ENCODE peak calls at places on chromosome 18, in eight cellular contexts. Y, C, V, J, H, D, E and K are unnamed samples.

GRCh38 chr18:78949216-78949615 is 30.4 kb upstream of the SALL3 start:
- DNase-seq in Y (no peak), C (no peak), V (no peak), J (no peak), H (no peak), D (no peak), E (no peak), K (no peak)

GRCh38 chr18:32355896-32356295 is 114.8 kb downstream of the GAREM1 start:
- DNase-seq in Y (no peak), C (no peak), V (no peak), J (no peak), H (no peak), D (no peak), E (peak), K (no peak)

GRCh38 chr18:52288403-52289004 is 51.5 kb upstream of the DCC start:
- DNase-seq in Y (no peak), C (no peak), V (no peak), J (peak), H (peak), D (peak), E (peak), K (no peak)

GRCh38 chr18:63850010-63850409 is 37.5 kb upstream of the SERPINB2 start:
- DNase-seq in Y (no peak), C (no peak), V (no peak), J (peak), H (no peak), D (no peak), E (peak), K (no peak)

GRCh38 chr18:44725300-44726096 is 44.8 kb downstream of the SETBP1 start:
- DNase-seq in Y (no peak), C (peak), V (peak), J (peak), H (peak), D (no peak), E (peak), K (peak)

GRCh38 chr18:47187721-47188120 is 11.6 kb upstream of the IER3IP1 start:
- DNase-seq in Y (no peak), C (no peak), V (no peak), J (no peak), H (no peak), D (no peak), E (no peak), K (no peak)

GRCh38 chr18:36464126-36464651 is 166.7 kb downstream of the FHOD3 start:
- DNase-seq in Y (no peak), C (no peak), V (no peak), J (no peak), H (no peak), D (no peak), E (no peak), K (no peak)

GRCh38 chr18:79524181-79525078 is 128.7 kb downstream of the NFATC1 start:
- DNase-seq in Y (no peak), C (no peak), V (peak), J (no peak), H (peak), D (peak), E (no peak), K (no peak)

GRCh38 chr18:34990571-34990970 is 50.6 kb upstream of the MAPRE2 start:
- DNase-seq in Y (no peak), C (no peak), V (no peak), J (no peak), H (peak), D (no peak), E (peak), K (no peak)

GRCh38 chr18:4016391-4017049 is 438.6 kb downstream of the DLGAP1 start:
- DNase-seq in Y (no peak), C (no peak), V (no peak), J (no peak), H (no peak), D (no peak), E (peak), K (peak)

GRCh38 chr18:24126155-24126947 is 12.5 kb upstream of the CABYR start:
- DNase-seq in Y (no peak), C (no peak), V (no peak), J (no peak), H (no peak), D (no peak), E (peak), K (no peak)

GRCh38 chr18:6776193-6776592 is 46.7 kb downstream of the ARHGAP28 start:
- DNase-seq in Y (no peak), C (no peak), V (no peak), J (no peak), H (no peak), D (no peak), E (peak), K (no peak)

GRCh38 chr18:69838620-69839411 is 108.9 kb downstream of the CD226 start:
- DNase-seq in Y (no peak), C (no peak), V (no peak), J (no peak), H (no peak), D (no peak), E (no peak), K (no peak)

GRCh38 chr18:62144338-62144737 is 42.5 kb downstream of the PIGN start:
- DNase-seq in Y (no peak), C (no peak), V (no peak), J (no peak), H (no peak), D (no peak), E (no peak), K (no peak)

GRCh38 chr18:23226930-23227728 is 91.8 kb downstream of the CABLES1 start:
- DNase-seq in Y (peak), C (peak), V (no peak), J (no peak), H (no peak), D (no peak), E (peak), K (peak)

GRCh38 chr18:45201029-45201428 is 414.2 kb upstream of the SLC14A2 start:
- DNase-seq in Y (no peak), C (no peak), V (no peak), J (no peak), H (no peak), D (no peak), E (no peak), K (no peak)

GRCh38 chr18:13889661-13890060 is 25.7 kb downstream of the MC2R start:
- DNase-seq in Y (no peak), C (no peak), V (no peak), J (no peak), H (no peak), D (no peak), E (peak), K (no peak)

GRCh38 chr18:44537521-44537920 is 143.2 kb upstream of the SETBP1 start:
- DNase-seq in Y (no peak), C (no peak), V (no peak), J (no peak), H (no peak), D (no peak), E (peak), K (peak)

GRCh38 chr18:3648695-3649094 is 198.7 kb downstream of the TGIF1 start:
- DNase-seq in Y (no peak), C (no peak), V (no peak), J (no peak), H (no peak), D (no peak), E (no peak), K (no peak)

GRCh38 chr18:7177131-7177744 is 53.7 kb upstream of the LRRC30 start:
- DNase-seq in Y (no peak), C (no peak), V (no peak), J (peak), H (peak), D (no peak), E (peak), K (no peak)

GRCh38 chr18:3667255-3668137 is 217.5 kb downstream of the TGIF1 start:
- DNase-seq in Y (no peak), C (no peak), V (no peak), J (no peak), H (no peak), D (no peak), E (no peak), K (no peak)

GRCh38 chr18:5424903-5425302 is 118.9 kb downstream of the EPB41L3 start:
- DNase-seq in Y (no peak), C (no peak), V (no peak), J (peak), H (peak), D (no peak), E (peak), K (no peak)

GRCh38 chr18:23623040-23623439 is 36.7 kb upstream of the NPC1 start:
- DNase-seq in Y (no peak), C (no peak), V (no peak), J (no peak), H (no peak), D (no peak), E (no peak), K (no peak)

GRCh38 chr18:42813570-42813969 is 301.9 kb downstream of the RIT2 start:
- DNase-seq in Y (no peak), C (no peak), V (no peak), J (no peak), H (no peak), D (no peak), E (no peak), K (no peak)

GRCh38 chr18:45197526-45197970 is 417.7 kb upstream of the SLC14A2 start:
- DNase-seq in Y (no peak), C (no peak), V (no peak), J (no peak), H (no peak), D (no peak), E (peak), K (no peak)

GRCh38 chr18:22550861-22551260 is 133.1 kb upstream of the CTAGE1 start:
- DNase-seq in Y (no peak), C (no peak), V (no peak), J (no peak), H (no peak), D (no peak), E (no peak), K (no peak)

GRCh38 chr18:3015203-3015590 is 2.3 kb upstream of the LPIN2 start:
- DNase-seq in Y (no peak), C (no peak), V (no peak), J (no peak), H (no peak), D (no peak), E (peak), K (no peak)

GRCh38 chr18:77111449-77112160 is 21.0 kb downstream of the MBP start:
- DNase-seq in Y (no peak), C (no peak), V (no peak), J (no peak), H (no peak), D (no peak), E (no peak), K (no peak)

GRCh38 chr18:67475673-67476072 is 40.8 kb downstream of the DSEL start:
- DNase-seq in Y (no peak), C (no peak), V (no peak), J (no peak), H (no peak), D (no peak), E (peak), K (no peak)

GRCh38 chr18:56374005-56374655 is 264.3 kb downstream of the TXNL1 start:
- DNase-seq in Y (no peak), C (no peak), V (no peak), J (peak), H (no peak), D (no peak), E (peak), K (no peak)

GRCh38 chr18:76431437-76432273 is 63.4 kb downstream of the ZNF516 start:
- DNase-seq in Y (no peak), C (no peak), V (no peak), J (no peak), H (no peak), D (no peak), E (no peak), K (no peak)

GRCh38 chr18:67417864-67418523 is 98.5 kb downstream of the DSEL start:
- DNase-seq in Y (no peak), C (no peak), V (no peak), J (peak), H (peak), D (no peak), E (peak), K (peak)

GRCh38 chr18:46917108-46917807 is at the start of the genes KATNAL2 and PIAS2:
- DNase-seq in Y (peak), C (peak), V (peak), J (peak), H (peak), D (peak), E (peak), K (no peak)

GRCh38 chr18:12518326-12518725 is 110.6 kb downstream of the PRELID3A start:
- DNase-seq in Y (no peak), C (no peak), V (no peak), J (no peak), H (peak), D (no peak), E (no peak), K (no peak)

DNA sequence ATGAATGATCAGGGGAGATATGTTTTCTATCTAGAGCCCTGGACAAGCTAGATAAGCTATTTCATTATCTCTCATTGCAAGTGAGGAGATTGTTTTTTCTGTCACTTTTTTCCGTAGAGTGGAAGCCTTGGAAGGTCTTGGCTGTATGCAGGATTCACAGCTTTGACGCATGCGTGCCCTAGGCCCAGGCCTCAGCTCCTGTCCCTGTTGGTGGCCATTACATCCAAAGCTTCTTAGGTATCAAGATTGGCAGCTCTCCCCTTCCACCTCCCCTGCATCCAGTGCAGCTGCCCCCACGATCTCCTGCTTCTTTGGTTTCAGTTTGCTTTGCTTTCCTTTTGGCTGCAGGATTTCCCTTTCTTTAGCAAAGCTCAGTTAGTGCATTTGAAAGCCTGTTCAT is 91.0 kb downstream of the LIPG start:
- DNase-seq in Y (no peak), C (no peak), V (no peak), J (no peak), H (no peak), D (no peak), E (no peak), K (no peak)
- H3K4me3 ChIP-seq in Y (peak), C (no peak), V (no peak), J (no peak), H (no peak), D (no peak), E (no peak), K (no peak)

DNA sequence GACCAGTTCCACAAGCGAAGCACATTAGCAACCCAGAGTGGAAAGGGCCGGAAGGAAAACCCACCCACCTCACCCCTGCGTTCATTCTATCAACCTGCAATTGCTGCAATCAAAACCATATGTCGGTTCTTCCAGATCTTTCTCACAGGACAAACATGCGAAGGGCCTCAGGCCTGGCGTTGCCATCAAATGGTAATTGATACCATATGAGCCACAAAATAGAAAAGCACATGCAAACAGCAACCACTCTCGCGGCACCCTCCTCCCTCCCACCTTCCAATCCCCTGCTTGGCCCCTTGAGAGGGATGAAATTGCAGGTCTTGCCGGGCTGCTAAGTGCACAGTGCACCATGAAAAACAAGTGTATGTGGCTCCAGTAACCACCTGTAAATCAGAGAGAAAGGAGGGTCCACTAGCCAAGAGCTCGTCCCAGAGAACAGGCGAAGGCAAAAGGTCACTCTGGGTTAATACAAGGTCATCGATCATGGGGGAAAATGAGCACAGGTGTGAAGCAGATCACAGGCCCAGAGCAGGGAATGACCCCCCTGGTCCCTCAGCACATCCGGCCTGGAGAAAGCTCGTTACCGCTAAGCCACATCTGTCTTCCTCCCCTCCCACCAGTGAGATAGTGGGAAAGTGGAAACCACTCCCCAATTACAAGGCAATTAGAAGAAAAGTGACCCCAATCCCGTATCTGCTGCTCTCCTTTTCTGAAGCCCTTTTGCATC is 287.4 kb downstream of the TCF4 start:
- DNase-seq in Y (no peak), C (no peak), V (no peak), J (no peak), H (no peak), D (no peak), E (peak), K (no peak)
- H3K4me3 ChIP-seq in Y (peak), C (peak), V (no peak), J (no peak), H (no peak), D (no peak), E (peak), K (no peak)

GRCh38 chr18:8706545-8706980 is 1.2 kb downstream of the MTCL1 start:
- DNase-seq in Y (no peak), C (no peak), V (no peak), J (peak), H (no peak), D (peak), E (peak), K (no peak)
- H3K4me3 ChIP-seq in Y (peak), C (peak), V (peak), J (peak), H (no peak), D (peak), E (peak), K (peak)

DNA sequence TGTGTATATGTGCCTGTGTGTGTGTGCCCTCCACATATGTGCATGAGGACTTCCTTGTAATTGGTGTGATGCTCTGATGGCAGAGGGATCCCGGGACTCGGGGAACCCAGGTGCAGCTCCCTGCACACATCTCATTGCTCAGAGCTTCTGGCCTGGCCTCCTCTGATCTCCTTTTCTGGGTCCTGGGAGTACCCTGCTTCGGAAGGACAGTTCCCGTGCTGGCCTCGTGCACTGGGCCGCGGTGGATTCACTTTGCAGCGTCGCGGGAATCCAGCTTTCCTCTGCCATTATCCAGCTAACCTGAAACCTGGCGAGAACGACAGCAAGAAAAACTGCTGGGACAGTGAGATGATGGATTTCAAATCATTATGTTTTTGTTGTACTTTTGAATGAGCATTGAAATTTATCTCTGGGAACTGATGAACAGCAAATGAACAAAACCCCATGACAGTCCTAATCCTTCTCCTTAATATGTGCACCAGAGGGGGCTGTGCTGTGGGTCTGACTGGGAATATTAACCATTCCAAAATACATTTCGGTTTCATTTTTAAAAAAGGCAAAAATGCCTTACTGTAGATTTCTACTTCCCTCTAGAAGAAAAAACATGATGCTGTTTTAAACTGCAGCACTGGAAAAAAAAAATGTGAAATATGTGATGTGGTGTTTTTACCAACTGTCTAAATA is 78.2 kb downstream of the PTGR3 start:
- DNase-seq in Y (no peak), C (no peak), V (no peak), J (no peak), H (no peak), D (no peak), E (no peak), K (no peak)
- H3K4me3 ChIP-seq in Y (peak), C (peak), V (no peak), J (no peak), H (no peak), D (no peak), E (peak), K (no peak)